ENCODE peak calls at places on chromosome 20, in nine cellular contexts. I is mammary epithelial cell, O is nephron progenitor cell, T is astrocyte, Y is NCI-H2029 treated with DMSO at 0.1 percent for 48 hours, J is Caki2, Q is fibroblast of the conjunctiva, H is T-helper 1 cell, F is cardiac muscle cell. A is an unnamed sample.

GRCh38 chr20:8646026-8646425 is 422.9 kb upstream of the PLCB4 start:
- DNase-seq in F (no peak), O (no peak), H (no peak), Q (peak), T (peak), J (no peak), Y (no peak), I (peak), A (no peak)

GRCh38 chr20:32368930-32369329 is 10.8 kb downstream of the ASXL1 start:
- DNase-seq in Q (no peak), J (peak), O (no peak), I (no peak), H (no peak), Y (no peak), T (peak), F (no peak), A (peak)

GRCh38 chr20:21739161-21739560 is 33.7 kb downstream of the PAX1 start:
- DNase-seq in J (no peak), T (no peak), H (no peak), O (no peak), F (no peak), Q (no peak), Y (no peak), I (no peak), A (no peak)

GRCh38 chr20:53092772-53093171 is 120.6 kb downstream of the TSHZ2 start:
- DNase-seq in F (no peak), T (no peak), Q (no peak), Y (no peak), J (no peak), I (no peak), O (no peak), H (no peak), A (no peak)

GRCh38 chr20:18689557-18689956 is 101.7 kb downstream of the DTD1 start:
- DNase-seq in J (no peak), I (no peak), O (no peak), Y (no peak), F (no peak), T (no peak), H (no peak), Q (no peak), A (no peak)

GRCh38 chr20:37690626-37691369 is 3.0 kb upstream of the CTNNBL1 start:
- DNase-seq in I (no peak), H (no peak), F (no peak), J (no peak), O (no peak), Q (no peak), Y (no peak), T (no peak), A (no peak)

GRCh38 chr20:20386192-20386591 is 18.3 kb downstream of the INSM1 start:
- DNase-seq in Q (no peak), F (no peak), J (no peak), H (no peak), Y (no peak), O (no peak), I (no peak), T (no peak), A (no peak)

GRCh38 chr20:54179946-54180345 is 6.2 kb upstream of the CYP24A1 start:
- DNase-seq in H (no peak), I (peak), J (no peak), O (no peak), T (no peak), F (no peak), Q (no peak), Y (peak), A (no peak)

GRCh38 chr20:48604426-48604825 is 223.4 kb downstream of the PREX1 start:
- DNase-seq in I (no peak), H (no peak), Q (no peak), Y (no peak), J (no peak), O (no peak), T (no peak), F (no peak), A (no peak)

GRCh38 chr20:38143646-38144554 is 21.2 kb downstream of the TGM2 start:
- DNase-seq in J (peak), F (peak), H (no peak), O (no peak), Q (peak), I (peak), Y (no peak), T (peak), A (peak)

GRCh38 chr20:325043-325888 is at the start of gene SOX12:
- DNase-seq in I (peak), J (peak), F (peak), Q (peak), T (peak), H (peak), Y (peak), O (peak), A (peak)

A was measured in amniotic epithelial cell.